ENCODE peak calls at places on chromosomes 4 and X, in five cellular contexts. M is progenitor cell of endocrine pancreas, S is hippocampal formation, R is left lung, F is nucleus accumbens. K is an unnamed sample.
A peak's percentile ranks its signal among the peaks of the same experiment; 100 is the strongest.

GRCh38 chr4:33013280-33013679 is 2293.1 kb downstream of the PCDH7 start:
- DNase-seq in F (no peak), M (no peak), S (no peak), R (no peak), K (no peak)

GRCh38 chr4:185282968-185283367 is 73.6 kb downstream of the SNX25 start:
- DNase-seq in R (no peak), S (no peak), F (no peak), M (no peak), K (no peak)

GRCh38 chr4:144709793-144710525 is 64.0 kb downstream of the HHIP start:
- DNase-seq in R (no peak), S (peak; percentile 89), M (no peak), F (peak; percentile 37), K (no peak)

GRCh38 chrX:150587585-150588503 is 19.4 kb downstream of the MTM1 start:
- DNase-seq in S (no peak), M (no peak), F (no peak), R (no peak), K (no peak)

GRCh38 chr4:23382880-23383279 is 507.0 kb downstream of the PPARGC1A start:
- DNase-seq in M (no peak), R (no peak), F (no peak), S (no peak), K (no peak)

GRCh38 chr4:152961041-152961751 is 25.1 kb downstream of the FHDC1 start:
- DNase-seq in F (no peak), M (no peak), R (no peak), S (no peak), K (no peak)

GRCh38 chrX:15737957-15738685 is at the start of gene CA5B:
- DNase-seq in F (peak; percentile 42), S (peak; percentile 55), R (peak; percentile 97), M (peak; percentile 99), K (no peak)

GRCh38 chrX:134753185-134754008 is 95.1 kb upstream of the PLAC1 start:
- DNase-seq in F (no peak), M (no peak), R (no peak), S (no peak), K (no peak)

GRCh38 chr4:85955614-85956295 is 404.1 kb downstream of the MAPK10 start:
- DNase-seq in M (no peak), S (no peak), R (no peak), F (no peak), K (no peak)

GRCh38 chrX:114611018-114611619 is 27.2 kb downstream of the HTR2C start:
- DNase-seq in M (peak; percentile 15), S (peak; percentile 0), R (no peak), F (no peak), K (no peak)